ENCODE peak calls at places on chromosome 16, in eight cellular contexts. One of them, this sample, is unnamed.

GRCh38 chr16:57234707-57235092 is 10.4 kb upstream of the ARL2BP start:
- DNase-seq in body of pancreas: no peak
- DNase-seq in psoas muscle: no peak
- DNase-seq in keratinocyte: no peak
- DNase-seq in lung: no peak
- DNase-seq in IMR-90: no peak
- DNase-seq in sigmoid colon: no peak
- DNase-seq in heart right ventricle: no peak
- DNase-seq in this sample: no peak

GRCh38 chr16:55147401-55147800 is 176.6 kb upstream of the IRX6 start:
- DNase-seq in body of pancreas: no peak
- DNase-seq in psoas muscle: no peak
- DNase-seq in keratinocyte: no peak
- DNase-seq in lung: no peak
- DNase-seq in IMR-90: no peak
- DNase-seq in sigmoid colon: no peak
- DNase-seq in heart right ventricle: no peak
- DNase-seq in this sample: no peak

GRCh38 chr16:10871157-10871991 is 5.6 kb upstream of the CIITA start:
- DNase-seq in body of pancreas: peak
- DNase-seq in psoas muscle: no peak
- DNase-seq in keratinocyte: no peak
- DNase-seq in lung: peak
- DNase-seq in IMR-90: peak
- DNase-seq in sigmoid colon: peak
- DNase-seq in heart right ventricle: peak
- DNase-seq in this sample: no peak

GRCh38 chr16:71775949-71776348 is 32.7 kb downstream of the AP1G1 start:
- DNase-seq in body of pancreas: no peak
- DNase-seq in psoas muscle: no peak
- DNase-seq in keratinocyte: no peak
- DNase-seq in lung: no peak
- DNase-seq in IMR-90: no peak
- DNase-seq in sigmoid colon: no peak
- DNase-seq in heart right ventricle: no peak
- DNase-seq in this sample: no peak

GRCh38 chr16:84937196-84937935 is 74.0 kb downstream of the ZDHHC7 start:
- DNase-seq in body of pancreas: no peak
- DNase-seq in psoas muscle: no peak
- DNase-seq in keratinocyte: no peak
- DNase-seq in lung: no peak
- DNase-seq in IMR-90: no peak
- DNase-seq in sigmoid colon: no peak
- DNase-seq in heart right ventricle: no peak
- DNase-seq in this sample: no peak

GRCh38 chr16:10678655-10679054 is 16.1 kb downstream of the TEKT5 start:
- DNase-seq in body of pancreas: no peak
- DNase-seq in psoas muscle: no peak
- DNase-seq in keratinocyte: no peak
- DNase-seq in lung: no peak
- DNase-seq in IMR-90: no peak
- DNase-seq in sigmoid colon: no peak
- DNase-seq in heart right ventricle: no peak
- DNase-seq in this sample: no peak

GRCh38 chr16:4313563-4314531 is 2.0 kb upstream of the GLIS2 start:
- DNase-seq in body of pancreas: peak
- DNase-seq in psoas muscle: peak
- DNase-seq in keratinocyte: no peak
- DNase-seq in lung: peak
- DNase-seq in IMR-90: no peak
- DNase-seq in sigmoid colon: no peak
- DNase-seq in heart right ventricle: no peak
- DNase-seq in this sample: no peak

GRCh38 chr16:50671644-50672260 is 9.4 kb downstream of the SNX20 start:
- DNase-seq in body of pancreas: no peak
- DNase-seq in psoas muscle: no peak
- DNase-seq in keratinocyte: peak
- DNase-seq in lung: no peak
- DNase-seq in IMR-90: peak
- DNase-seq in sigmoid colon: no peak
- DNase-seq in heart right ventricle: no peak
- DNase-seq in this sample: peak

DNA sequence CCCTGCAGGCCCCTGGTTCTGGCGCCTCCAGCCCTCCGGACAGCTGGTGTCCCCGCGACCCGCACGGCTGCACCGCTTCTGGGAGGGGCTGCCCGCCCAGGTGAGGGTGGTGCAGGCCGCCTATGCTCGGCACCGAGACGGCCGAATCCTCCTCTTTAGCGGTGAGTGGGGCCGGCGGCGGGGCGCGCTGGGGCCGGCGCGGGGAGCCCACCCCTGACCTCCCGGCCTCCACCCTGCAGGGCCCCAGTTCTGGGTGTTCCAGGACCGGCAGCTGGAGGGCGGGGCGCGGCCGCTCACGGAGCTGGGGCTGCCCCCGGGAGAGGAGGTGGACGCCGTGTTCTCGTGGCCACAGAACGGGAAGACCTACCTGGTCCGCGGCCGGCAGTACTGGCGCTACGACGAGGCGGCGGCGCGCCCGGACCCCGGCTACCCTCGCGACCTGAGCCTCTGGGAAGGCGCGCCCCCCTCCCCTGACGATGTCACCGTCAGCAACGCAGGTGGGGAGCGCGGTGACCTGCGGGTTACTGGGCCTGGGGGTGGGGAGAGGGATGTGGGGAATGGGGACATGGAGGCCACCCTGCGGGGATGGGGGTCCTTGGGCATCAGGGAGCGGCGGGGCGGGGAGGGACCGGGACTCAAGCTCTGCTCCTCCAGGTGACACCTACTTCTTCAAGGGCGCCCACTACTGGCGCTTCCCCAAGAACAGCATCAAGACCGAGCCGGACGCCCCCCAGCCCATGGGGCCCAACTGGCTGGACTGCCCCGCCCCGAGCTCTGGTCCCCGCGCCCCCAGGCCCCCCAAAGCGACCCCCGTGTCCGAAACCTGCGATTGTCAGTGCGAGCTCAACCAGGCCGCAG is 7.0 kb upstream of the IL32 start:
- DNase-seq in body of pancreas: peak
- DNase-seq in psoas muscle: no peak
- DNase-seq in keratinocyte: no peak
- DNase-seq in lung: no peak
- DNase-seq in IMR-90: no peak
- DNase-seq in sigmoid colon: peak
- DNase-seq in heart right ventricle: peak
- DNase-seq in this sample: peak
- TF ChIP-seq CTCF in body of pancreas: peak
- TF ChIP-seq CTCF in psoas muscle: no peak
- TF ChIP-seq CTCF in keratinocyte: no peak
- TF ChIP-seq CTCF in lung: no peak
- TF ChIP-seq CTCF in IMR-90: no peak
- TF ChIP-seq CTCF in sigmoid colon: no peak
- TF ChIP-seq CTCF in heart right ventricle: no peak
- TF ChIP-seq CTCF in this sample: no peak

GRCh38 chr16:14351647-14352046 is 278.4 kb downstream of the PARN start:
- DNase-seq in body of pancreas: no peak
- DNase-seq in psoas muscle: no peak
- DNase-seq in keratinocyte: no peak
- DNase-seq in lung: no peak
- DNase-seq in IMR-90: no peak
- DNase-seq in sigmoid colon: no peak
- DNase-seq in heart right ventricle: no peak
- DNase-seq in this sample: no peak
- H3K27ac ChIP-seq in body of pancreas: no peak
- H3K27ac ChIP-seq in psoas muscle: peak
- H3K27ac ChIP-seq in keratinocyte: no peak
- H3K27ac ChIP-seq in lung: no peak
- H3K27ac ChIP-seq in IMR-90: no peak
- H3K27ac ChIP-seq in sigmoid colon: no peak
- H3K27ac ChIP-seq in heart right ventricle: no peak
- H3K27ac ChIP-seq in this sample: no peak

GRCh38 chr16:87854053-87854906 is 15.0 kb downstream of the SLC7A5 start:
- DNase-seq in body of pancreas: no peak
- DNase-seq in psoas muscle: no peak
- DNase-seq in keratinocyte: no peak
- DNase-seq in lung: no peak
- DNase-seq in IMR-90: no peak
- DNase-seq in sigmoid colon: no peak
- DNase-seq in heart right ventricle: no peak
- DNase-seq in this sample: no peak

GRCh38 chr16:87853411-87854052 is 15.8 kb downstream of the SLC7A5 start:
- DNase-seq in body of pancreas: peak
- DNase-seq in psoas muscle: peak
- DNase-seq in keratinocyte: peak
- DNase-seq in lung: peak
- DNase-seq in IMR-90: peak
- DNase-seq in sigmoid colon: peak
- DNase-seq in heart right ventricle: peak
- DNase-seq in this sample: peak

GRCh38 chr16:87855852-87856715 is 13.2 kb downstream of the SLC7A5 start:
- DNase-seq in body of pancreas: peak
- DNase-seq in psoas muscle: peak
- DNase-seq in keratinocyte: no peak
- DNase-seq in lung: no peak
- DNase-seq in IMR-90: peak
- DNase-seq in sigmoid colon: peak
- DNase-seq in heart right ventricle: peak
- DNase-seq in this sample: no peak

GRCh38 chr16:87856796-87857228 is 12.5 kb downstream of the SLC7A5 start:
- DNase-seq in body of pancreas: no peak
- DNase-seq in psoas muscle: peak
- DNase-seq in keratinocyte: no peak
- DNase-seq in lung: no peak
- DNase-seq in IMR-90: no peak
- DNase-seq in sigmoid colon: no peak
- DNase-seq in heart right ventricle: no peak
- DNase-seq in this sample: no peak

GRCh38 chr16:87854907-87855683 is 14.2 kb downstream of the SLC7A5 start:
- DNase-seq in body of pancreas: no peak
- DNase-seq in psoas muscle: no peak
- DNase-seq in keratinocyte: no peak
- DNase-seq in lung: no peak
- DNase-seq in IMR-90: no peak
- DNase-seq in sigmoid colon: no peak
- DNase-seq in heart right ventricle: no peak
- DNase-seq in this sample: no peak
- TF ChIP-seq CTCF in body of pancreas: no peak
- TF ChIP-seq CTCF in psoas muscle: no peak
- TF ChIP-seq CTCF in keratinocyte: no peak
- TF ChIP-seq CTCF in lung: no peak
- TF ChIP-seq CTCF in IMR-90: no peak
- TF ChIP-seq CTCF in sigmoid colon: no peak
- TF ChIP-seq CTCF in heart right ventricle: no peak
- TF ChIP-seq CTCF in this sample: no peak

DNA sequence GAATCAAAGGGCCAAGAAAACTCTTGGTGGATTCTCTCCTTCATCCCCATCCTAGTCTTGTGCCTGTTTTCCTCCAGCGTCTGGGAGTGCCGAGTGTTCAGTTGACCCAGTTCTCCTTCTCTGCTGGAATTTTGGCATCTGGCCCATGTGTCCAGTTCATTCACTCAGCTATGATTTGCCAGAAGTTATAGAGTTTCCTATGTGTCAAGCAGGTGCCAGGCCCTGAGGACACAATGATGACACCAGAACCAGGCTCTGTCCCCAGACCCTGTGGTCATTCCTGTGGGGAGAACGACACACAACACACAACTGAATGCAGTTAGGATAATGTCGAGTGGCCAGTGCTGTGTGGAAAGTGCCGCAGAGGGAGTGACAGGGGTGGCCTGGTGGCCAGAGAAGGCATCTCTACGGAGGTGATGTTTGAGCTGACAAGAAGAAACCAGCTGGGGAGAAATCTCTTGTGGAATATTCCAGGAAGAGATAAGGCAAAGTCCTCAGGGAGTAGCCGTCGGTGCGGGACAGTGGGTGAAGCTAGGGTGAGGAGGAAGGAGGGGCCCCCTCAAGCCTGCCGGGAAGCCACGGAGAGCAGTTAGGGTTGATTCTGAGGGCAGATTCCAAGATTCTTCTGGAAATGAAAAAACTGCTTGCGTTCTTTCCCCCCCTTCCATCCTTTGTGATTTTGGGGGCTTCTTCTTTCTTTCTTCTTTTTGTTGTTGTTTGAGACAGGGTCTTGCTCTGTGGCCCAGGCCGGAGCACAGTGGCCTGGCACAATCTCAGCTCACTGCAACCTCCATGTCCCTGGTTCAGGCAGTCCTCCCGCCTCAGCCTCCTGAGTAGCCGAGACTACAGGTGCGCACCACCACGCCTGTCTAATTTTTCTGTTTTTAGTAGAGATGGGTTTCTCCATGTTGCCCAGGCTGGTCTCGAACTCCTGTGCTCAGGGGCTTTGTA is 35.8 kb upstream of the IL34 start:
- DNase-seq in body of pancreas: peak
- DNase-seq in psoas muscle: peak
- DNase-seq in keratinocyte: no peak
- DNase-seq in lung: no peak
- DNase-seq in IMR-90: no peak
- DNase-seq in sigmoid colon: no peak
- DNase-seq in heart right ventricle: peak
- DNase-seq in this sample: no peak
- H3K27ac ChIP-seq in body of pancreas: no peak
- H3K27ac ChIP-seq in psoas muscle: peak
- H3K27ac ChIP-seq in keratinocyte: no peak
- H3K27ac ChIP-seq in lung: no peak
- H3K27ac ChIP-seq in IMR-90: no peak
- H3K27ac ChIP-seq in sigmoid colon: no peak
- H3K27ac ChIP-seq in heart right ventricle: no peak
- H3K27ac ChIP-seq in this sample: no peak

GRCh38 chr16:2778692-2778958 is 1.5 kb upstream of the ELOB start:
- DNase-seq in body of pancreas: no peak
- DNase-seq in psoas muscle: no peak
- DNase-seq in keratinocyte: no peak
- DNase-seq in lung: no peak
- DNase-seq in IMR-90: no peak
- DNase-seq in sigmoid colon: no peak
- DNase-seq in heart right ventricle: no peak
- DNase-seq in this sample: no peak

GRCh38 chr16:2776500-2777139 is 460 bp downstream of the ELOB start:
- DNase-seq in body of pancreas: no peak
- DNase-seq in psoas muscle: no peak
- DNase-seq in keratinocyte: no peak
- DNase-seq in lung: no peak
- DNase-seq in IMR-90: no peak
- DNase-seq in sigmoid colon: peak
- DNase-seq in heart right ventricle: no peak
- DNase-seq in this sample: peak

GRCh38 chr16:2777231-2777902 is at the start of gene ELOB:
- DNase-seq in body of pancreas: peak
- DNase-seq in psoas muscle: peak
- DNase-seq in keratinocyte: no peak
- DNase-seq in lung: peak
- DNase-seq in IMR-90: peak
- DNase-seq in sigmoid colon: peak
- DNase-seq in heart right ventricle: peak
- DNase-seq in this sample: peak

GRCh38 chr16:2779978-2780898 is 3.2 kb upstream of the ELOB start:
- DNase-seq in body of pancreas: no peak
- DNase-seq in psoas muscle: no peak
- DNase-seq in keratinocyte: no peak
- DNase-seq in lung: no peak
- DNase-seq in IMR-90: no peak
- DNase-seq in sigmoid colon: peak
- DNase-seq in heart right ventricle: no peak
- DNase-seq in this sample: no peak

GRCh38 chr16:2779151-2779920 is 2.3 kb upstream of the ELOB start:
- DNase-seq in body of pancreas: no peak
- DNase-seq in psoas muscle: no peak
- DNase-seq in keratinocyte: no peak
- DNase-seq in lung: no peak
- DNase-seq in IMR-90: no peak
- DNase-seq in sigmoid colon: peak
- DNase-seq in heart right ventricle: no peak
- DNase-seq in this sample: no peak
- TF ChIP-seq CTCF in body of pancreas: no peak
- TF ChIP-seq CTCF in psoas muscle: no peak
- TF ChIP-seq CTCF in keratinocyte: no peak
- TF ChIP-seq CTCF in lung: no peak
- TF ChIP-seq CTCF in IMR-90: no peak
- TF ChIP-seq CTCF in sigmoid colon: no peak
- TF ChIP-seq CTCF in heart right ventricle: no peak
- TF ChIP-seq CTCF in this sample: no peak